ENCODE peak calls at places on chromosome 18, in five cellular contexts. U, K, V, I and O are unnamed samples.

GRCh38 chr18:41146301-41146700 is 808.7 kb upstream of the PIK3C3 start:
- DNase-seq in K (no peak), I (no peak), U (peak; percentile 48), V (no peak), O (no peak)

GRCh38 chr18:47931707-47932103 is 1.2 kb upstream of the SMAD2 start:
- DNase-seq in I (no peak), U (peak; percentile 78), V (peak; percentile 18), K (no peak), O (peak; percentile 53)

GRCh38 chr18:706438-706837 is 6.0 kb downstream of the ENOSF1 start:
- DNase-seq in V (no peak), I (no peak), K (no peak), U (no peak), O (no peak)

GRCh38 chr18:50982086-50982801 is 14.4 kb downstream of the ELAC1 start:
- DNase-seq in V (no peak), I (no peak), K (no peak), U (no peak), O (no peak)

GRCh38 chr18:76491801-76492668 is 3.0 kb downstream of the ZNF516 start:
- DNase-seq in I (no peak), K (peak; percentile 40), U (peak; percentile 69), V (no peak), O (peak; percentile 41)

GRCh38 chr18:8721716-8722115 is 16.4 kb downstream of the MTCL1 start:
- DNase-seq in V (no peak), I (no peak), K (peak; percentile 63), U (no peak), O (no peak)

GRCh38 chr18:26579941-26580618 is 31.7 kb upstream of the KCTD1 start:
- DNase-seq in V (no peak), U (no peak), K (peak; percentile 7), I (no peak), O (no peak)

GRCh38 chr18:45957100-45957499 is 10.0 kb downstream of the EPG5 start:
- DNase-seq in I (no peak), K (peak; percentile 76), U (no peak), V (no peak), O (no peak)

GRCh38 chr18:63879684-63880083 is 7.8 kb upstream of the SERPINB2 start:
- DNase-seq in V (no peak), K (peak; percentile 7), U (no peak), I (no peak), O (no peak)

GRCh38 chr18:25284861-25285574 is 66.9 kb downstream of the ZNF521 start:
- DNase-seq in K (peak; percentile 14), I (no peak), V (no peak), U (peak; percentile 39), O (no peak)

GRCh38 chr18:1659190-1659589 is 754.5 kb downstream of the ADCYAP1 start:
- DNase-seq in U (no peak), K (no peak), V (no peak), I (no peak), O (no peak)

GRCh38 chr18:26425148-26425531 is 123.2 kb downstream of the KCTD1 start:
- DNase-seq in U (no peak), I (no peak), K (no peak), V (no peak), O (no peak)

GRCh38 chr18:48947583-48947982 is 3.2 kb downstream of the SMAD7 start:
- DNase-seq in I (no peak), K (no peak), V (no peak), U (no peak), O (no peak)
- H3K4me1 ChIP-seq in I (peaks cover 47% of the 10 kb centered on the region), K (peaks cover 55% of the 10 kb centered on the region), V (peaks cover 39% of the 10 kb centered on the region), U (peaks cover 37% of the 10 kb centered on the region), O (peaks cover 58% of the 10 kb centered on the region)

DNA sequence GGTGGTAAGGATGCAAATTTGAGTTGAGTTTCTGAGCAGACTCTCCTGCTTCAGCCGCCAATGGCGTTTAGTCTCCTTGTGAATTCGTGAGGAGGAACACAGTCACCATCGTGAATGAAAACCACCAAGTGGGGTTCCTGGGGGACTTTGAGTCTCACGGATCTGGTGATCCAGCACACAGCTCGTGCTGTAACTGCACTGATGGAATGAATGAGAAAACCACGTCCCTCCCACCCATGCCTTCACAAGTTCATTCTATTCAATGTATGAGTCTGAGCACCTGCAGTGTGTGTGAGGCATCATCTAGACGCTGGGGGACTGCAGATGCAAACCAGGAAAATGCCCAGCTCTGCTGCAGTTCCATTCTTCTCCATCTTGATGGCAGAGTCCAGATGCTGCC is 127.9 kb downstream of the PIEZO2 start:
- DNase-seq in U (no peak), I (no peak), V (no peak), K (no peak), O (no peak)
- H3K27me3 ChIP-seq in U (no peaks in the 10 kb centered on the region), I (no peaks in the 10 kb centered on the region), V (no peaks in the 10 kb centered on the region), K (no peaks in the 10 kb centered on the region), O (no peaks in the 10 kb centered on the region)

GRCh38 chr18:62763101-62763521 is 47.8 kb downstream of the PHLPP1 start:
- DNase-seq in K (no peak), I (no peak), V (no peak), U (no peak), O (no peak)
- H3K4me1 ChIP-seq in K (peaks cover 31% of the 10 kb centered on the region), I (peaks cover 14% of the 10 kb centered on the region), V (no peaks in the 10 kb centered on the region), U (peaks cover 44% of the 10 kb centered on the region), O (no peaks in the 10 kb centered on the region)

DNA sequence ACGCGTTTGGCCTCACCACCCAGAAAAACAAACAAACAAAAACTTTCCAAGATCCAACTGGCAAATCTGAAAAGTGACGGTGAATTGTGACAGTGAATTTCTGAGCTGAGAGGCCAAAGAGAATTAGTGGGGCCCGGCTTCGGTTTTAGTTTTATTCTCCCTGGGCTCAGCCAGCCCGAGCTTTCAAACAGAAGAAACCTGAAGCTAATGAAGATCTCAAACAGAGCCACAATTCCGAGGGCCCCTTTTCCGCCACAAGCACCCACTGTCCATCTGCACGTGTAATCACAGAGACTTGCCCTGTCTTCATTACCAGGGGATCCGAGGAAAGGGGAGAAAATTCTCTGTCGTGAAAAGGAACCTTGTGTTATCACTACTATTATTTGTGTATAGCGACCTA is 4.2 kb upstream of the ONECUT2 start:
- DNase-seq in K (no peak), I (no peak), U (peak; percentile 49), V (no peak), O (no peak)
- H3K27me3 ChIP-seq in K (peaks cover 87% of the 10 kb centered on the region), I (peaks cover 58% of the 10 kb centered on the region), U (peaks cover 100% of the 10 kb centered on the region), V (peaks cover 11% of the 10 kb centered on the region), O (peaks cover 61% of the 10 kb centered on the region)

DNA sequence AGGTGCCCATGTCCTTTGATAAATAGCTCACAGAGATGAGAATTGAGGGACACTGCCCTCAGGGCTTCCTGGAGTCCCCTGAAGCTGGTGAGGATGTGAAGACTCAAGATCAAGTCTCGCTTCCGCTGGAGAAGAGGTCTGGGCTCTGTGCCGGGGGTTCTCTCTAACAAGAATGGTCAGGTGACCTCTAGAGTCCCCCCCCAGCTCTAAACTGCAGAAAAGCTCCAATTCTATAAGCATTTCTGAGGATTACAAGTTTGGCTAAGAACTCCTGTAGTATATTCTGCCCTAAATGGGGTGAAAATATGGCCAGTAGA is 32.4 kb downstream of the LPIN2 start:
- DNase-seq in I (no peak), K (no peak), V (no peak), U (no peak), O (peak; percentile 34)
- H3K4me1 ChIP-seq in I (peaks cover 95% of the 10 kb centered on the region), K (peaks cover 34% of the 10 kb centered on the region), V (peaks cover 84% of the 10 kb centered on the region), U (peaks cover 27% of the 10 kb centered on the region), O (peaks cover 81% of the 10 kb centered on the region)